ENCODE peak calls at places on chromosomes 16 and 17, in five cellular contexts. G is CD4-positive, CD25-positive, alpha-beta regulatory T cell; C is mesendoderm; I is GM12878; D is H9. Z is an unnamed sample.

GRCh38 chr17:70365098-70365583 is 195.8 kb downstream of the KCNJ2 start:
- DNase-seq in C (peak; percentile 34), D (no peak), G (no peak), I (peak; percentile 71), Z (no peak)

GRCh38 chr17:66200685-66201092 is 8.8 kb upstream of the CEP112 start:
- DNase-seq in C (peak; percentile 73), G (peak; percentile 4), I (no peak), D (peak; percentile 69), Z (peak; percentile 87)

GRCh38 chr16:16025214-16025968 is 76.0 kb downstream of the ABCC1 start:
- DNase-seq in I (no peak), C (no peak), G (peak; percentile 41), D (no peak), Z (no peak)

GRCh38 chr16:69860233-69861231 is 90.6 kb upstream of the CLEC18A start:
- DNase-seq in D (no peak), G (no peak), I (no peak), C (no peak), Z (peak; percentile 43)

GRCh38 chr16:74982303-74982702 is 2.6 kb downstream of the WDR59 start:
- DNase-seq in C (no peak), D (no peak), I (no peak), G (no peak), Z (no peak)

GRCh38 chr17:61139219-61139618 is 260.4 kb upstream of the TBX2 start:
- DNase-seq in I (peak; percentile 77), G (peak; percentile 4), D (no peak), C (no peak), Z (no peak)

GRCh38 chr16:85554114-85554790 is 58.9 kb upstream of the GSE1 start:
- DNase-seq in I (peak; percentile 85), C (peak; percentile 90), D (no peak), G (peak; percentile 31), Z (peak; percentile 56)

GRCh38 chr16:67481561-67482259 is 753 bp upstream of the ATP6V0D1 start:
- DNase-seq in C (no peak), I (no peak), G (peak; percentile 32), D (no peak), Z (peak; percentile 65)

GRCh38 chr16:3878610-3879009 is 1.9 kb downstream of the CREBBP start:
- DNase-seq in G (no peak), D (no peak), I (no peak), C (no peak), Z (no peak)

GRCh38 chr17:1491406-1492248 is 859 bp downstream of the MYO1C start:
- DNase-seq in G (peak; percentile 53), C (no peak), I (no peak), D (no peak), Z (no peak)

GRCh38 chr16:75415169-75415908 is 18.0 kb downstream of the CFDP1 start:
- DNase-seq in D (no peak), C (no peak), G (no peak), I (no peak), Z (no peak)

GRCh38 chr17:37137906-37138413 is 189.2 kb downstream of the AATF start:
- DNase-seq in D (no peak), C (no peak), G (no peak), I (no peak), Z (no peak)

GRCh38 chr17:78898075-78898836 is 4.7 kb downstream of the CEP295NL start:
- DNase-seq in I (no peak), C (no peak), D (no peak), G (no peak), Z (no peak)

GRCh38 chr16:19008245-19008644 is 24.5 kb downstream of the TMC7 start:
- DNase-seq in G (no peak), I (no peak), D (no peak), C (peak; percentile 7), Z (peak; percentile 71)

GRCh38 chr16:74451951-74452758 is 30.9 kb upstream of the CLEC18B start:
- DNase-seq in G (no peak), I (peak; percentile 38), C (no peak), D (no peak), Z (no peak)

GRCh38 chr17:42126836-42127235 is 4.2 kb downstream of the HSPB9 start:
- DNase-seq in G (no peak), D (no peak), I (no peak), C (no peak), Z (no peak)

GRCh38 chr17:63364944-63365343 is 81.2 kb downstream of the CYB561 start:
- DNase-seq in C (no peak), I (no peak), G (no peak), D (no peak), Z (no peak)

GRCh38 chr16:66457888-66458287 is 30.8 kb downstream of the BEAN1 start:
- DNase-seq in I (no peak), C (peak; percentile 56), D (no peak), G (no peak), Z (no peak)

GRCh38 chr17:29931253-29931932 is 1.4 kb upstream of the SSH2 start:
- DNase-seq in I (peak; percentile 90), G (peak; percentile 66), D (peak; percentile 56), C (peak; percentile 62), Z (peak; percentile 90)

GRCh38 chr16:212999-213398 is 16.2 kb downstream of the LUC7L start:
- DNase-seq in C (no peak), D (no peak), G (no peak), I (no peak), Z (no peak)

GRCh38 chr16:14202697-14203096 is 131.6 kb downstream of the MRTFB start:
- DNase-seq in C (peak; percentile 31), I (no peak), G (no peak), D (no peak), Z (peak; percentile 54)

GRCh38 chr16:47037746-47038458 is 64.4 kb upstream of the DNAJA2 start:
- DNase-seq in D (peak; percentile 80), C (peak; percentile 79), I (peak; percentile 40), G (peak; percentile 78), Z (peak; percentile 61)

GRCh38 chr17:63035271-63035670 is 69.2 kb downstream of the TANC2 start:
- DNase-seq in I (no peak), G (no peak), C (no peak), D (no peak), Z (no peak)

GRCh38 chr16:30721606-30722005 is 22.6 kb downstream of the SRCAP start:
- DNase-seq in C (no peak), G (no peak), I (no peak), D (no peak), Z (no peak)

GRCh38 chr17:27905524-27906237 is 12.5 kb upstream of the LYRM9 start:
- DNase-seq in D (no peak), G (no peak), C (no peak), I (no peak), Z (no peak)

GRCh38 chr16:21116148-21116693 is 34.4 kb downstream of the DNAH3 start:
- DNase-seq in I (no peak), D (peak; percentile 47), C (peak; percentile 32), G (no peak), Z (peak; percentile 52)

GRCh38 chr17:61821655-61822054 is 41.7 kb downstream of the BRIP1 start:
- DNase-seq in C (no peak), I (no peak), G (no peak), D (no peak), Z (no peak)

GRCh38 chr16:67882374-67883145 is 2.1 kb upstream of the NRN1L start:
- DNase-seq in D (no peak), I (no peak), C (no peak), G (no peak), Z (no peak)

GRCh38 chr16:14111713-14112538 is 40.8 kb downstream of the MRTFB start:
- DNase-seq in G (no peak), I (no peak), C (no peak), D (no peak), Z (peak; percentile 58)

GRCh38 chr16:13780841-13781553 is 139.0 kb upstream of the ERCC4 start:
- DNase-seq in I (no peak), D (no peak), G (no peak), C (no peak), Z (no peak)

GRCh38 chr17:80970044-80970761 is 21.4 kb upstream of the CHMP6 start:
- DNase-seq in D (peak; percentile 74), G (peak; percentile 17), C (peak; percentile 36), I (no peak), Z (no peak)

GRCh38 chr17:75749545-75750389 is 15.2 kb downstream of the GALK1 start:
- DNase-seq in I (no peak), D (peak; percentile 91), G (peak; percentile 77), C (peak; percentile 63), Z (peak; percentile 67)

GRCh38 chr16:5903797-5904196 is 806.2 kb upstream of the EEF2KMT start:
- DNase-seq in C (no peak), I (no peak), G (no peak), D (no peak), Z (no peak)

GRCh38 chr17:43994272-43995149 is 9.9 kb upstream of the NAGS start:
- DNase-seq in C (peak; percentile 62), D (peak; percentile 86), G (peak; percentile 48), I (no peak), Z (peak; percentile 54)

GRCh38 chr16:1533443-1533951 is at the start of gene TMEM204:
- DNase-seq in G (no peak), C (peak; percentile 55), I (no peak), D (no peak), Z (no peak)

GRCh38 chr17:37025847-37026533 is 77.2 kb downstream of the AATF start:
- DNase-seq in C (no peak), I (peak; percentile 36), G (no peak), D (no peak), Z (no peak)

DNA sequence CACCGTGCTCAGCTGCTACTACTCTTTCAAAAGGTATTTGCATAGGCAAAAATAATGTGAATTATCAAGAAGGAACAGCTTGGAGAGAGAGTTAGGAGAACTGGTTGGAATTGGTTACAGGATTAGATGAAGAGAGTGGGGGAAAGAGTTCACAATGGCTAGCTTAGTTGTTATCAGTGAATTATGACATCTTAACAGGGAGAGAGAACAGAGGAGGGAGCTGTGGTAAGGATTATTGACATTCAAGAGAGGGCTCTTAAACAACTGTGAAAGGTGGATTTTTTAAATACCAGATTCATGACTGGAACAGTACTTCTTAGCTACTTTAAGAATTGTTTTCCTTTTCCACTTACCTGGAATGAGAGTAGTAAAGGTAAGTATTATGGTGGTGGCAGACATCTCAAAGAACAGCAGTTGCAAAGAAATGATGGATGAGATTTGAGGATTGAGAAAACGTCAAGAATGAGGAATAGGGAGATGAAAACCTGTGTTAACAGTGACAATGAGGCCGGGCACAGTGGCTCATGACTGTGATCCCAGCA is 43.9 kb upstream of the SLC5A11 start:
- DNase-seq in I (no peak), C (no peak), G (no peak), D (no peak), Z (no peak)
- H3K27ac ChIP-seq in I (no peak overlapping the region), C (no peak overlapping the region), G (no peak overlapping the region), D (no peak overlapping the region), Z (no peak overlapping the region)

GRCh38 chr17:40888321-40888720 is 3.3 kb upstream of the KRT20 start:
- DNase-seq in D (no peak), C (no peak), G (no peak), I (no peak), Z (no peak)
- H3K27ac ChIP-seq in D (no peak overlapping the region), C (no peak overlapping the region), G (no peak overlapping the region), I (no peak overlapping the region), Z (no peak overlapping the region)

DNA sequence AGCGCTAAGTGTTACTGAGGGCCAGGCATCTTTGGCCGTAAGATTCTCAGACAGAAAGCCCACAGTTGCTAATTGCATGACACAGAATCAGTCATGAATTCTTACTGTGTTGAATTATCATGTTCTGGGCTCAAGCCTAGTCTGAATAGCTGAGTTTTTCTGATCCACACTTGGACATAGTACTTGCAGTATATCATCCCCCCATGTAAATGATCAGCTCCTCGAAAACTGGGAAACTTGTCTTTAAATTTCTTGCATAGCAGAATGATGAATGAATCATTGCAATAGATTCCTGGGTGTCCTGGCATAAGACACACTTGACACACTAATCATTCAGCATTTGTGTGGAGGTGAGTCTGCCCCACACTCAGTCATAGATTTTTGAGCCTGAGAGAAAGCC is 2.2 kb downstream of the MLYCD start:
- DNase-seq in G (no peak), D (no peak), C (no peak), I (no peak), Z (no peak)
- H3K27ac ChIP-seq in G (no peak overlapping the region), D (no peak overlapping the region), C (peak overlapping the region; percentile 19), I (no peak overlapping the region), Z (no peak overlapping the region)

GRCh38 chr17:31858647-31859486 is at the start of gene COPRS:
- DNase-seq in G (peak; percentile 79), I (no peak), C (peak; percentile 89), D (peak; percentile 95), Z (peak; percentile 64)
- H3K27ac ChIP-seq in G (no peak within 1 kb of the TSS), I (no peak within 1 kb of the TSS), C (peak within 1 kb of the TSS; percentile 54), D (no peak within 1 kb of the TSS), Z (peak within 1 kb of the TSS; percentile 52)

Z was measured in HepG2.